ENCODE peak calls at places on chromosome 2, in seven cellular contexts. A is SJCRH30, D is GM12878, T is ACHN, O is fibroblast of the conjunctiva, F is activated B cell treated with CpG ODN at 0.5 μM for 24 hours, W is uterus. S is an unnamed sample.

GRCh38 chr2:43509886-43510285 is 86.0 kb downstream of the THADA start:
- DNase-seq in A (no peak), D (no peak), T (no peak), O (no peak), F (no peak), W (no peak), S (no peak)

GRCh38 chr2:27249077-27249890 is 13.6 kb downstream of the SLC30A3 start:
- DNase-seq in A (no peak), D (no peak), T (no peak), O (no peak), F (no peak), W (no peak), S (no peak)

GRCh38 chr2:38935568-38936172 is 46.0 kb downstream of the ARHGEF33 start:
- DNase-seq in A (no peak), D (no peak), T (peak), O (peak), F (no peak), W (no peak), S (no peak)

GRCh38 chr2:5188636-5189035 is 503.5 kb upstream of the SOX11 start:
- DNase-seq in A (no peak), D (no peak), T (no peak), O (no peak), F (no peak), W (no peak), S (no peak)

GRCh38 chr2:88698498-88699233 is 7.2 kb downstream of the RPIA start:
- DNase-seq in A (no peak), D (no peak), T (no peak), O (no peak), F (no peak), W (no peak), S (no peak)

GRCh38 chr2:215465246-215465645 is 29.4 kb upstream of the FN1 start:
- DNase-seq in A (no peak), D (no peak), T (no peak), O (no peak), F (no peak), W (no peak), S (no peak)

GRCh38 chr2:144596074-144596871 is 76.4 kb upstream of the ZEB2 start:
- DNase-seq in A (peak), D (no peak), T (peak), O (no peak), F (no peak), W (no peak), S (no peak)

GRCh38 chr2:128628996-128629395 is 310.3 kb upstream of the HS6ST1 start:
- DNase-seq in A (no peak), D (no peak), T (no peak), O (no peak), F (no peak), W (no peak), S (no peak)

GRCh38 chr2:37375721-37376399 is 31.4 kb downstream of the QPCT start:
- DNase-seq in A (no peak), D (no peak), T (no peak), O (no peak), F (no peak), W (no peak), S (no peak)

GRCh38 chr2:23916727-23917458 is 10.0 kb downstream of the ATAD2B start:
- DNase-seq in A (no peak), D (no peak), T (peak), O (no peak), F (no peak), W (no peak), S (no peak)

GRCh38 chr2:206056286-206056685 is 29.7 kb downstream of the INO80D start:
- DNase-seq in A (no peak), D (no peak), T (no peak), O (no peak), F (no peak), W (no peak), S (no peak)

GRCh38 chr2:33441235-33441810 is 35.1 kb upstream of the RASGRP3 start:
- DNase-seq in A (peak), D (no peak), T (peak), O (peak), F (no peak), W (peak), S (peak)

GRCh38 chr2:114350186-114350725 is 92.2 kb upstream of the DPP10 start:
- DNase-seq in A (no peak), D (no peak), T (no peak), O (no peak), F (no peak), W (no peak), S (no peak)

GRCh38 chr2:223815884-223816570 is 21.4 kb downstream of the AP1S3 start:
- DNase-seq in A (no peak), D (no peak), T (peak), O (no peak), F (no peak), W (no peak), S (no peak)

GRCh38 chr2:9681427-9681817 is 50.6 kb upstream of the YWHAQ start:
- DNase-seq in A (no peak), D (no peak), T (no peak), O (no peak), F (no peak), W (no peak), S (no peak)

GRCh38 chr2:239159476-239159911 is 241.3 kb downstream of the HDAC4 start:
- DNase-seq in A (no peak), D (no peak), T (no peak), O (no peak), F (no peak), W (peak), S (no peak)

GRCh38 chr2:200677721-200678532 is 92.1 kb downstream of the AOX1 start:
- DNase-seq in A (no peak), D (no peak), T (no peak), O (peak), F (no peak), W (no peak), S (no peak)

GRCh38 chr2:16763493-16763899 is 97.9 kb upstream of the CYRIA start:
- DNase-seq in A (no peak), D (no peak), T (no peak), O (no peak), F (no peak), W (no peak), S (no peak)

GRCh38 chr2:86336350-86337234 is 834 bp downstream of the REEP1 start:
- DNase-seq in A (peak), D (no peak), T (no peak), O (no peak), F (no peak), W (no peak), S (no peak)

GRCh38 chr2:206443735-206444527 is 599 bp downstream of the ADAM23 start:
- DNase-seq in A (peak), D (no peak), T (peak), O (no peak), F (peak), W (no peak), S (peak)

GRCh38 chr2:69797836-69798465 is 31.5 kb upstream of the GMCL1 start:
- DNase-seq in A (no peak), D (no peak), T (peak), O (no peak), F (no peak), W (no peak), S (no peak)

GRCh38 chr2:66495788-66496640 is 61.1 kb downstream of the MEIS1 start:
- DNase-seq in A (no peak), D (no peak), T (peak), O (peak), F (no peak), W (peak), S (peak)

GRCh38 chr2:156341482-156342251 is 9.1 kb upstream of the NR4A2 start:
- DNase-seq in A (peak), D (peak), T (peak), O (peak), F (peak), W (peak), S (peak)

GRCh38 chr2:40220177-40220925 is 231.5 kb downstream of the SLC8A1 start:
- DNase-seq in A (no peak), D (no peak), T (no peak), O (no peak), F (no peak), W (peak), S (no peak)

GRCh38 chr2:175804130-175804529 is 197.9 kb downstream of the LNPK start:
- DNase-seq in A (no peak), D (no peak), T (no peak), O (no peak), F (no peak), W (no peak), S (no peak)

GRCh38 chr2:168427451-168427850 is 28.6 kb upstream of the CERS6 start:
- DNase-seq in A (no peak), D (no peak), T (no peak), O (peak), F (no peak), W (no peak), S (no peak)

GRCh38 chr2:8872821-8873432 is 35.5 kb upstream of the KIDINS220 start:
- DNase-seq in A (no peak), D (peak), T (peak), O (peak), F (no peak), W (no peak), S (no peak)

GRCh38 chr2:6526093-6526824 is 339.4 kb downstream of the CMPK2 start:
- DNase-seq in A (no peak), D (peak), T (peak), O (no peak), F (no peak), W (no peak), S (no peak)

GRCh38 chr2:232076272-232076671 is 114.8 kb downstream of the DIS3L2 start:
- DNase-seq in A (no peak), D (no peak), T (no peak), O (no peak), F (no peak), W (no peak), S (no peak)

GRCh38 chr2:184598313-184599053 is at the start of gene ZNF804A:
- DNase-seq in A (peak), D (peak), T (peak), O (no peak), F (peak), W (no peak), S (peak)

GRCh38 chr2:44560352-44560751 is 198.6 kb downstream of the CAMKMT start:
- DNase-seq in A (no peak), D (no peak), T (peak), O (no peak), F (no peak), W (no peak), S (no peak)

GRCh38 chr2:237629739-237630138 is 2.4 kb downstream of the LRRFIP1 start:
- DNase-seq in A (peak), D (no peak), T (peak), O (no peak), F (no peak), W (no peak), S (no peak)

GRCh38 chr2:218567797-218568189 is 358 bp downstream of the USP37 start:
- DNase-seq in A (no peak), D (no peak), T (no peak), O (no peak), F (no peak), W (no peak), S (no peak)

GRCh38 chr2:127453392-127454171 is 35.4 kb downstream of the PROC start:
- DNase-seq in A (no peak), D (no peak), T (no peak), O (no peak), F (no peak), W (no peak), S (no peak)

GRCh38 chr2:240043279-240043990 is 9.9 kb downstream of the OR6B3 start:
- DNase-seq in A (no peak), D (no peak), T (no peak), O (no peak), F (no peak), W (no peak), S (no peak)

GRCh38 chr2:62313433-62314227 is 117.7 kb downstream of the B3GNT2 start:
- DNase-seq in A (no peak), D (peak), T (no peak), O (no peak), F (peak), W (no peak), S (no peak)

GRCh38 chr2:70549962-70550361 is 3.7 kb downstream of the TGFA start:
- DNase-seq in A (no peak), D (no peak), T (no peak), O (no peak), F (no peak), W (no peak), S (no peak)

S was measured in T1000.